ENCODE peak calls at places on chromosomes 3 and 15, in nine cellular contexts. One of them, this sample, is unnamed.

GRCh38 chr3:195085356-195086130 is 185.4 kb downstream of the XXYLT1 start:
- DNase-seq in iPS-NIHi11: no peak
- DNase-seq in NCI-H1105 treated with DMSO at 0.1 percent for 48 hours: no peak
- DNase-seq in D341Med: no peak
- DNase-seq in T-helper 9 cell: no peak
- DNase-seq in stimulated activated CD4-positive, alpha-beta T cell treated with anti-CD3 and anti-CD28 coated beads, Interleukin-12 subunit alpha, Interleukin-12 subunit beta, amount 100 ng/mL, for 48 hours: no peak
- DNase-seq in EH: no peak
- DNase-seq in CMK: no peak
- DNase-seq in activated gamma-delta T cell treated with Interleukin-2 at 50 U/mL for 16 hours: no peak
- DNase-seq in this sample: no peak

GRCh38 chr3:170448530-170449110 is 30.0 kb downstream of the CLDN11 start:
- DNase-seq in iPS-NIHi11: no peak
- DNase-seq in NCI-H1105 treated with DMSO at 0.1 percent for 48 hours: no peak
- DNase-seq in D341Med: no peak
- DNase-seq in T-helper 9 cell: no peak
- DNase-seq in stimulated activated CD4-positive, alpha-beta T cell treated with anti-CD3 and anti-CD28 coated beads, Interleukin-12 subunit alpha, Interleukin-12 subunit beta, amount 100 ng/mL, for 48 hours: no peak
- DNase-seq in EH: peak; percentile 27
- DNase-seq in CMK: no peak
- DNase-seq in activated gamma-delta T cell treated with Interleukin-2 at 50 U/mL for 16 hours: no peak
- DNase-seq in this sample: no peak

GRCh38 chr3:51391566-51392300 is 648 bp downstream of the RBM15B start:
- DNase-seq in iPS-NIHi11: peak; percentile 49
- DNase-seq in NCI-H1105 treated with DMSO at 0.1 percent for 48 hours: no peak
- DNase-seq in D341Med: peak; percentile 73
- DNase-seq in T-helper 9 cell: peak; percentile 39
- DNase-seq in stimulated activated CD4-positive, alpha-beta T cell treated with anti-CD3 and anti-CD28 coated beads, Interleukin-12 subunit alpha, Interleukin-12 subunit beta, amount 100 ng/mL, for 48 hours: no peak
- DNase-seq in EH: peak; percentile 52
- DNase-seq in CMK: no peak
- DNase-seq in activated gamma-delta T cell treated with Interleukin-2 at 50 U/mL for 16 hours: peak; percentile 41
- DNase-seq in this sample: peak; percentile 43

GRCh38 chr3:11954312-11954934 is 49.8 kb upstream of the SYN2 start:
- DNase-seq in iPS-NIHi11: no peak
- DNase-seq in NCI-H1105 treated with DMSO at 0.1 percent for 48 hours: peak; percentile 47
- DNase-seq in D341Med: no peak
- DNase-seq in T-helper 9 cell: no peak
- DNase-seq in stimulated activated CD4-positive, alpha-beta T cell treated with anti-CD3 and anti-CD28 coated beads, Interleukin-12 subunit alpha, Interleukin-12 subunit beta, amount 100 ng/mL, for 48 hours: no peak
- DNase-seq in EH: no peak
- DNase-seq in CMK: no peak
- DNase-seq in activated gamma-delta T cell treated with Interleukin-2 at 50 U/mL for 16 hours: no peak
- DNase-seq in this sample: peak; percentile 83

GRCh38 chr15:28896944-28897343 is 11.2 kb downstream of the APBA2 start:
- DNase-seq in iPS-NIHi11: no peak
- DNase-seq in NCI-H1105 treated with DMSO at 0.1 percent for 48 hours: no peak
- DNase-seq in D341Med: no peak
- DNase-seq in T-helper 9 cell: no peak
- DNase-seq in stimulated activated CD4-positive, alpha-beta T cell treated with anti-CD3 and anti-CD28 coated beads, Interleukin-12 subunit alpha, Interleukin-12 subunit beta, amount 100 ng/mL, for 48 hours: no peak
- DNase-seq in EH: peak; percentile 95
- DNase-seq in CMK: no peak
- DNase-seq in activated gamma-delta T cell treated with Interleukin-2 at 50 U/mL for 16 hours: no peak
- DNase-seq in this sample: no peak

GRCh38 chr3:186869253-186870235 is 27.0 kb downstream of the ADIPOQ start:
- DNase-seq in iPS-NIHi11: no peak
- DNase-seq in NCI-H1105 treated with DMSO at 0.1 percent for 48 hours: no peak
- DNase-seq in D341Med: no peak
- DNase-seq in T-helper 9 cell: no peak
- DNase-seq in stimulated activated CD4-positive, alpha-beta T cell treated with anti-CD3 and anti-CD28 coated beads, Interleukin-12 subunit alpha, Interleukin-12 subunit beta, amount 100 ng/mL, for 48 hours: no peak
- DNase-seq in EH: no peak
- DNase-seq in CMK: no peak
- DNase-seq in activated gamma-delta T cell treated with Interleukin-2 at 50 U/mL for 16 hours: no peak
- DNase-seq in this sample: no peak

GRCh38 chr3:134077649-134078081 is 47.9 kb upstream of the SLCO2A1 start:
- DNase-seq in iPS-NIHi11: no peak
- DNase-seq in NCI-H1105 treated with DMSO at 0.1 percent for 48 hours: no peak
- DNase-seq in D341Med: no peak
- DNase-seq in T-helper 9 cell: no peak
- DNase-seq in stimulated activated CD4-positive, alpha-beta T cell treated with anti-CD3 and anti-CD28 coated beads, Interleukin-12 subunit alpha, Interleukin-12 subunit beta, amount 100 ng/mL, for 48 hours: no peak
- DNase-seq in EH: peak; percentile 56
- DNase-seq in CMK: no peak
- DNase-seq in activated gamma-delta T cell treated with Interleukin-2 at 50 U/mL for 16 hours: no peak
- DNase-seq in this sample: no peak

GRCh38 chr15:67142142-67143092 is 77.0 kb downstream of the SMAD3 start:
- DNase-seq in iPS-NIHi11: no peak
- DNase-seq in NCI-H1105 treated with DMSO at 0.1 percent for 48 hours: no peak
- DNase-seq in D341Med: no peak
- DNase-seq in T-helper 9 cell: no peak
- DNase-seq in stimulated activated CD4-positive, alpha-beta T cell treated with anti-CD3 and anti-CD28 coated beads, Interleukin-12 subunit alpha, Interleukin-12 subunit beta, amount 100 ng/mL, for 48 hours: no peak
- DNase-seq in EH: peak; percentile 87
- DNase-seq in CMK: no peak
- DNase-seq in activated gamma-delta T cell treated with Interleukin-2 at 50 U/mL for 16 hours: no peak
- DNase-seq in this sample: no peak

GRCh38 chr3:32106929-32107362 is 526 bp downstream of the GPD1L start:
- DNase-seq in iPS-NIHi11: no peak
- DNase-seq in NCI-H1105 treated with DMSO at 0.1 percent for 48 hours: no peak
- DNase-seq in D341Med: no peak
- DNase-seq in T-helper 9 cell: no peak
- DNase-seq in stimulated activated CD4-positive, alpha-beta T cell treated with anti-CD3 and anti-CD28 coated beads, Interleukin-12 subunit alpha, Interleukin-12 subunit beta, amount 100 ng/mL, for 48 hours: no peak
- DNase-seq in EH: no peak
- DNase-seq in CMK: no peak
- DNase-seq in activated gamma-delta T cell treated with Interleukin-2 at 50 U/mL for 16 hours: no peak
- DNase-seq in this sample: peak; percentile 62

GRCh38 chr15:66592505-66593218 is 26.9 kb upstream of the LCTL start:
- DNase-seq in iPS-NIHi11: peak; percentile 20
- DNase-seq in NCI-H1105 treated with DMSO at 0.1 percent for 48 hours: no peak
- DNase-seq in D341Med: no peak
- DNase-seq in T-helper 9 cell: no peak
- DNase-seq in stimulated activated CD4-positive, alpha-beta T cell treated with anti-CD3 and anti-CD28 coated beads, Interleukin-12 subunit alpha, Interleukin-12 subunit beta, amount 100 ng/mL, for 48 hours: no peak
- DNase-seq in EH: no peak
- DNase-seq in CMK: no peak
- DNase-seq in activated gamma-delta T cell treated with Interleukin-2 at 50 U/mL for 16 hours: no peak
- DNase-seq in this sample: no peak